ENCODE peak calls at places on chromosome 21, in four cellular contexts. A is HTR-8/SVneo, D is NCI-H1436 treated with DMSO at 0.1 percent for 48 hours, P is globus pallidus. I is an unnamed sample.

GRCh38 chr21:46457801-46458314 is 833 bp upstream of the DIP2A start:
- DNase-seq in A (peak), D (no peak), P (peak), I (no peak)

GRCh38 chr21:27269646-27270045 is 302.8 kb upstream of the ADAMTS5 start:
- DNase-seq in A (peak), D (no peak), P (no peak), I (no peak)

GRCh38 chr21:44428281-44428942 is 26.9 kb upstream of the LRRC3 start:
- DNase-seq in A (no peak), D (no peak), P (no peak), I (no peak)

GRCh38 chr21:32383812-32384211 is 9.0 kb downstream of the URB1 start:
- DNase-seq in A (no peak), D (no peak), P (no peak), I (no peak)

GRCh38 chr21:43274946-43275310 is 106.1 kb downstream of the CRYAA start:
- DNase-seq in A (no peak), D (no peak), P (no peak), I (no peak)

GRCh38 chr21:44762221-44763049 is 39.2 kb downstream of the UBE2G2 start:
- DNase-seq in A (no peak), D (no peak), P (no peak), I (no peak)

GRCh38 chr21:42425603-42425985 is 21.9 kb downstream of the UBASH3A start:
- DNase-seq in A (no peak), D (no peak), P (no peak), I (no peak)

GRCh38 chr21:45971487-45972352 is 9.8 kb upstream of the COL6A1 start:
- DNase-seq in A (no peak), D (no peak), P (no peak), I (no peak)

GRCh38 chr21:46379691-46380090 is 55.7 kb downstream of the PCNT start:
- DNase-seq in A (no peak), D (no peak), P (no peak), I (no peak)

GRCh38 chr21:31318971-31319370 is 25.1 kb downstream of the TIAM1 start:
- DNase-seq in A (no peak), D (no peak), P (no peak), I (no peak)

GRCh38 chr21:37987668-37988067 is 71.4 kb upstream of the KCNJ6 start:
- DNase-seq in A (no peak), D (no peak), P (no peak), I (no peak)

GRCh38 chr21:40512590-40512989 is 334.4 kb downstream of the DSCAM start:
- DNase-seq in A (no peak), D (no peak), P (no peak), I (no peak)

GRCh38 chr21:33618407-33618806 is 23.1 kb downstream of the CRYZL1 start:
- DNase-seq in A (no peak), D (no peak), P (no peak), I (no peak)

GRCh38 chr21:42868196-42868595 is 11.1 kb downstream of the WDR4 start:
- DNase-seq in A (no peak), D (no peak), P (no peak), I (no peak)

GRCh38 chr21:36377391-36377842 is 7.8 kb upstream of the CHAF1B start:
- DNase-seq in A (no peak), D (no peak), P (no peak), I (no peak)

GRCh38 chr21:44443891-44444285 is 11.4 kb upstream of the LRRC3 start:
- DNase-seq in A (no peak), D (no peak), P (no peak), I (no peak)

GRCh38 chr21:30058928-30059327 is 107.7 kb downstream of the CLDN17 start:
- DNase-seq in A (no peak), D (no peak), P (no peak), I (no peak)

GRCh38 chr21:44304846-44305245 is 5.0 kb downstream of the PFKL start:
- DNase-seq in A (peak), D (no peak), P (peak), I (no peak)

GRCh38 chr21:37658994-37659458 is 257.2 kb downstream of the KCNJ6 start:
- DNase-seq in A (peak), D (no peak), P (no peak), I (no peak)

GRCh38 chr21:31347435-31348032 is 3.5 kb upstream of the TIAM1 start:
- DNase-seq in A (no peak), D (no peak), P (peak), I (no peak)

GRCh38 chr21:25626752-25627151 is 12.3 kb upstream of the JAM2 start:
- DNase-seq in A (no peak), D (no peak), P (no peak), I (no peak)

GRCh38 chr21:32771134-32771523 is 426 bp downstream of the PAXBP1 start:
- DNase-seq in A (peak), D (no peak), P (no peak), I (no peak)